ENCODE peak calls at places on chromosomes 7 and 10, in seven cellular contexts. A is OCI-LY7, C is HCT116, V is fibroblast of lung, P is uterus, E is Peyer's patch, L is GM23338. H is an unnamed sample. For H3K4me1, the result is how much of the 10 kb centered on the place peaks cover.

GRCh38 chr7:44216019-44216418 is 15.2 kb downstream of the YKT6 start:
- DNase-seq in A (no peak), C (no peak), V (no peak), P (no peak), E (no peak), L (no peak), H (no peak)

GRCh38 chr7:66326501-66327180 is 121.5 kb downstream of the TPST1 start:
- DNase-seq in A (no peak), C (no peak), V (peak), P (no peak), E (no peak), L (no peak), H (no peak)

GRCh38 chr7:86282014-86282682 is 361.6 kb upstream of the GRM3 start:
- DNase-seq in A (no peak), C (no peak), V (no peak), P (no peak), E (no peak), L (peak), H (no peak)

GRCh38 chr10:24824124-24824523 is 100.4 kb upstream of the ARHGAP21 start:
- DNase-seq in A (no peak), C (no peak), V (no peak), P (no peak), E (no peak), L (no peak), H (no peak)

GRCh38 chr10:133217800-133218589 is 12.0 kb upstream of the UTF1 start:
- DNase-seq in A (no peak), C (no peak), V (no peak), P (no peak), E (no peak), L (no peak), H (no peak)

GRCh38 chr10:7773845-7774801 is 13.7 kb downstream of the KIN start:
- DNase-seq in A (peak), C (no peak), V (no peak), P (peak), E (no peak), L (no peak), H (no peak)

GRCh38 chr10:100566561-100566960 is 30.8 kb downstream of the HIF1AN start:
- DNase-seq in A (no peak), C (no peak), V (no peak), P (no peak), E (peak), L (no peak), H (no peak)

GRCh38 chr7:27098493-27099223 is 2.9 kb upstream of the HOXA1 start:
- DNase-seq in A (no peak), C (no peak), V (peak), P (peak), E (peak), L (peak), H (no peak)

GRCh38 chr10:131233611-131234258 is 77.8 kb downstream of the TCERG1L start:
- DNase-seq in A (no peak), C (no peak), V (no peak), P (no peak), E (no peak), L (peak), H (no peak)

GRCh38 chr10:12042409-12042796 is 206 bp downstream of the UPF2 start:
- DNase-seq in A (peak), C (no peak), V (no peak), P (no peak), E (peak), L (peak), H (peak)

GRCh38 chr7:16365177-16365576 is 56.2 kb downstream of the CRPPA start:
- DNase-seq in A (no peak), C (no peak), V (no peak), P (no peak), E (no peak), L (no peak), H (no peak)

GRCh38 chr7:34133983-34134782 is 228.8 kb downstream of the BMPER start:
- DNase-seq in A (peak), C (peak), V (peak), P (peak), E (peak), L (peak), H (no peak)

GRCh38 chr7:70319057-70319456 is 720.8 kb downstream of the AUTS2 start:
- DNase-seq in A (no peak), C (no peak), V (no peak), P (no peak), E (no peak), L (no peak), H (no peak)

GRCh38 chr10:60110739-60111138 is 204.4 kb upstream of the CCDC6 start:
- DNase-seq in A (no peak), C (no peak), V (no peak), P (no peak), E (no peak), L (no peak), H (no peak)

GRCh38 chr7:31114593-31115343 is 62.7 kb downstream of the ADCYAP1R1 start:
- DNase-seq in A (no peak), C (no peak), V (peak), P (no peak), E (peak), L (peak), H (no peak)

GRCh38 chr7:140639366-140640053 is 1.1 kb downstream of the DENND2A start:
- DNase-seq in A (no peak), C (no peak), V (peak), P (peak), E (no peak), L (peak), H (no peak)

GRCh38 chr10:104334965-104335650 is 3.2 kb downstream of the ITPRIP start:
- DNase-seq in A (no peak), C (no peak), V (no peak), P (no peak), E (no peak), L (no peak), H (no peak)

GRCh38 chr10:85604136-85604725 is 762.4 kb downstream of the GRID1 start:
- DNase-seq in A (no peak), C (no peak), V (no peak), P (no peak), E (no peak), L (no peak), H (no peak)

GRCh38 chr10:95556994-95557767 is 4.0 kb downstream of the SORBS1 start:
- DNase-seq in A (no peak), C (no peak), V (no peak), P (no peak), E (no peak), L (no peak), H (no peak)

GRCh38 chr7:20365486-20365885 is 34.8 kb downstream of the ITGB8 start:
- DNase-seq in A (no peak), C (no peak), V (peak), P (no peak), E (no peak), L (no peak), H (no peak)

GRCh38 chr7:118057404-118057803 is 126.6 kb upstream of the LSM8 start:
- DNase-seq in A (no peak), C (no peak), V (no peak), P (no peak), E (no peak), L (no peak), H (no peak)

GRCh38 chr7:17646181-17646956 is 293.9 kb downstream of the SNX13 start:
- DNase-seq in A (no peak), C (no peak), V (peak), P (no peak), E (no peak), L (peak), H (no peak)

DNA sequence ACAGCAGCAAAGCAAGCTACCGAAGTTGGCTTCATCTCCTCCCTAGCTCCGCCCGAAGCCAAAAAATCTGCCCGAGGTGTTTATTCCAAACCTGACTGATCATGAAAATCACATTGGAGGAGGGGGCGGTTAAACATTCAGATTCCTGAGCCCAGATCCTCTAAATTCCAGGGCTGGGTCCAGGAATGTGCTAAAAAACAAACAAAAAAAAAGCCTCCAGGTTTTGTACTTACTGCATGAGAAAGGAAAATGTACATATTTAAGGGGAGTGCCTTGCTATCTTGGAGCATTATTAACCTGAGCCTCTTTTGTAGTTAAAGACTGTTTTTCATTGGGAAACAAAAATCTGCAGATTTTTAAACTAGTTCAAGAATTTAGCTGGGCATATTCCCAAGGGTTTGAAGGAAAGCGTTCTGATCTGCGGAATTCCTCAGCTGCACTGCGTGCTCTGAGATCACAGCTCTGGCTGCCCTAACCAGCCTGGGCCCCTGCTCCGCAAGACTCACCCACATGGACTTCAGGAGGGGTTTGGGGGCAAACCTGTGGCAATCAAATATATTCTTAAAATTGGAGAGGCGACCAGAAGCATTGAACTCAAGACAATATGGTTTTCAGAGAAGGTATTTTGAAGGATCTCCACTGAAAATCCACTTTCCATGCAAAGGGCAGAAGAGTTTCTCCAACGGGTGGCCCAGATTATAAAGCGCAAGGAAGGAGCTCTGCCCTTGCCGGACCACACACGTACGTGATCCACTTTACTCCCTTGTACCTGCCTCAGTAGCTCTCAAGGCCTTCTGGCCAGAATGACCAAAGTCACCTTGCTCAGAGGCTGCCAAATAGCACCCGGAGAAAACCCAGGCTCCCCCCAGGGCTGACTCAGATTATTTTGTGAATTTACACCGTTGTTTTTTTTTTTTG is 10.0 kb upstream of the TNS3 start:
- DNase-seq in A (no peak), C (no peak), V (peak), P (no peak), E (no peak), L (peak), H (no peak)
- H3K4me1 ChIP-seq in A (under half), C (under half), V (under half), P (under half), E (under half), L (under half), H (under half)

GRCh38 chr7:132063800-132064199 is 507.4 kb upstream of the PODXL start:
- DNase-seq in A (no peak), C (no peak), V (no peak), P (no peak), E (no peak), L (no peak), H (no peak)
- H3K27ac ChIP-seq in A (no peak), C (no peak), V (no peak), P (no peak), E (no peak), L (no peak), H (no peak)

GRCh38 chr7:76282344-76283253 is 19.9 kb upstream of the HSPB1 start:
- DNase-seq in A (no peak), C (no peak), V (no peak), P (peak), E (no peak), L (peak), H (peak)

GRCh38 chr7:76280408-76280807 is 22.1 kb upstream of the HSPB1 start:
- DNase-seq in A (no peak), C (no peak), V (no peak), P (no peak), E (no peak), L (peak), H (no peak)

GRCh38 chr7:76281706-76282343 is 20.6 kb upstream of the HSPB1 start:
- DNase-seq in A (no peak), C (no peak), V (no peak), P (no peak), E (no peak), L (peak), H (no peak)

GRCh38 chr7:76283254-76284159 is 19.0 kb upstream of the HSPB1 start:
- DNase-seq in A (no peak), C (no peak), V (no peak), P (no peak), E (no peak), L (no peak), H (no peak)

DNA sequence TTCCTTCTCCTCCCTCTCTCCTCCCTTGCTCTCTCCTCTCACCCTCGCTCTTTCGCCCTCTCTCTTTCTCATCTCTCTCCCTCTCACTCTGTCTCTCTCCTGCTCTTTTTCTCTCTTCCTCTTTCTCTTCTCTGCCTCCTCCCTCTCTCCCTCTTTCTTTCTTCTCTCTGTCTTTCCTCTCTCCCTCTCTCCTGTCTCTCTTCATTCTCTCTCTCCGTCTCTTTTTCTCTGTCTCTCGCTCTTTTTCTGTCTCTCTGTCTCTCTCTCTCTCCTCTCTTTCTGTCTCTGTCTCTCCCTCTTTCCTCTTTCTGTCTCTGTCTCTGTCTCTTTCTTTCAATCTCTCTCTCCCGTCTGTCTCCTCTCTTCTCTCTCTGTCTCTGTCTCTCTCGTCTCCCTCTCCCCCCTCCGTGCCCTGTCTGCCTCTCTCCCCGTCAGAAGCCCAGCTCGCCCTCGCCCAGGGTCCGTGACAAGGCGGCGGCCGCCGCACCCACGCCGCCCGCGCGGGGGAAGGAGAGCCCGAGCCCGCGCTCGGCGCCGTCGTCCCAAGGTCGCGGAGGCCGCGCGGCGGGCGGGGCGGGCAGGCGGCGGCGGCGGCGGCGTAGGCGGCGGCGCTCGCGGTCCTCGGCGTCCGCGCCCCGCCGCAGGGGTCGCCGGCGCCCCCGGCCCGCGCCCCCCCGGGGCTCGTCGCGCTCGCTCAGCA is 21.3 kb upstream of the HSPB1 start:
- DNase-seq in A (no peak), C (no peak), V (no peak), P (no peak), E (no peak), L (no peak), H (no peak)
- H3K4me3 ChIP-seq in A (no peak), C (peak), V (no peak), P (no peak), E (no peak), L (peak), H (peak)

GRCh38 chr10:63264852-63265617 is 131.9 kb downstream of the NRBF2 start:
- DNase-seq in A (peak), C (no peak), V (peak), P (no peak), E (peak), L (peak), H (peak)
- H3K4me1 ChIP-seq in A (under half), C (under half), V (under half), P (under half), E (under half), L (under half), H (under half)

GRCh38 chr7:94698275-94698674 is 42.3 kb upstream of the SGCE start:
- DNase-seq in A (no peak), C (peak), V (peak), P (no peak), E (no peak), L (no peak), H (no peak)

GRCh38 chr7:94697671-94697994 is 41.7 kb upstream of the SGCE start:
- DNase-seq in A (no peak), C (no peak), V (no peak), P (no peak), E (no peak), L (no peak), H (no peak)

GRCh38 chr7:94700926-94701554 is 45.1 kb upstream of the SGCE start:
- DNase-seq in A (no peak), C (no peak), V (peak), P (no peak), E (no peak), L (no peak), H (no peak)

GRCh38 chr7:94701555-94701973 is 45.6 kb upstream of the SGCE start:
- DNase-seq in A (no peak), C (peak), V (peak), P (no peak), E (no peak), L (peak), H (no peak)

DNA sequence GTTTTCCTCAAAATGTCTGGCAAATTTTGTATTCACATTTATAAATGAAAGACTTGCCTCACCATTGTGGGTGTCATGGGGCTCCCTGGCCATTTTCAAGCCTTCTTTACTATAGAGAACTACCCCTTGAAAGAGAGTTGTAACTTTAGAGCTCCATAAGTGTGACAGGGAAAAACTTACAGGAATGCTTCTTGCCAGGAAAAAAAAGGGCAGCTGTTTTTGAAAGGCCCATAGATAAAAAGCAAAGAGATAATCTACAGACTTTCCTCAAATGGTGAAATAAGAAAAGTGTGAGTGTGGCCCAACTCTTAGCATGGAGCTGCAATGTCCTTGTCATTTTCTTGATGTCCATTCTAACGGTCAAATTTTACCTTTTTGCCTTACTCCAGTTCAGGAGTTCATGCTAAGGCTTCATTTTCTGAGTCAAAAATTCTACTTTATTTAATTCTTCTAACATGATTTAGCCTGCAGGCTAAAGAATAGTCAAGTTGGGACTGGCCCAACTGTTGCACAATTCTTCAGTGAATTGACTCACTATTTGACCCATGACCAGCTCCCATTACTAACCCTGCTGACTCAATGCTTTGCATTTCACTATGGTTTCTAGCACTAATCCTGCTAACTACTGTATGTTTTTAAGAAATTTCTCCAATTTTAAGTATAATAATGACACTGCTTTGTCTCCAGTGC is 41.2 kb upstream of the SGCE start:
- DNase-seq in A (no peak), C (peak), V (peak), P (peak), E (peak), L (no peak), H (no peak)
- H3K27ac ChIP-seq in A (no peak), C (no peak), V (peak), P (peak), E (no peak), L (no peak), H (no peak)

GRCh38 chr7:131556912-131557457 is 557 bp upstream of the PODXL start:
- DNase-seq in A (no peak), C (no peak), V (no peak), P (no peak), E (no peak), L (peak), H (no peak)

GRCh38 chr7:131556055-131556911 is at the start of gene PODXL:
- DNase-seq in A (peak), C (no peak), V (peak), P (peak), E (peak), L (peak), H (peak)

GRCh38 chr7:131555565-131556054 is 818 bp downstream of the PODXL start:
- DNase-seq in A (no peak), C (no peak), V (no peak), P (no peak), E (peak), L (no peak), H (no peak)

GRCh38 chr7:131553906-131554305 is 2.5 kb downstream of the PODXL start:
- DNase-seq in A (no peak), C (no peak), V (no peak), P (no peak), E (no peak), L (no peak), H (no peak)

GRCh38 chr7:131554880-131555516 is 1.4 kb downstream of the PODXL start:
- DNase-seq in A (peak), C (no peak), V (no peak), P (no peak), E (no peak), L (no peak), H (no peak)
- H3K4me3 ChIP-seq in A (no peak), C (peak), V (no peak), P (peak), E (peak), L (peak), H (no peak)

H was measured in effector memory CD4-positive, alpha-beta T cell.